ENCODE peak calls at places on chromosomes 2 and 18, in nine cellular contexts. Z is GM23248, E is lung, B is ovary, G is A673, W is Panc1, A is neural progenitor cell, V is spleen, K is H9. O is an unnamed sample. For H3K4me1, the result is how much of the 10 kb centered on the place peaks cover.

GRCh38 chr2:1446281-1446680 is 33.0 kb downstream of the TPO start:
- DNase-seq in G (no peak), K (no peak), Z (no peak), V (no peak), B (no peak), W (no peak), A (no peak), E (no peak), O (no peak)

GRCh38 chr18:56563568-56563967 is 74.8 kb downstream of the TXNL1 start:
- DNase-seq in A (peak), E (no peak), W (no peak), V (no peak), Z (no peak), B (no peak), K (peak), G (no peak), O (no peak)

GRCh38 chr2:96260404-96261260 is 5.2 kb downstream of the TMEM127 start:
- DNase-seq in Z (peak), A (peak), V (no peak), G (no peak), K (peak), W (peak), E (peak), B (peak), O (peak)

GRCh38 chr18:6683112-6683876 is 46.2 kb upstream of the ARHGAP28 start:
- DNase-seq in E (peak), G (no peak), A (no peak), Z (no peak), B (peak), K (peak), V (no peak), W (no peak), O (no peak)

GRCh38 chr2:181239400-181239799 is 217.8 kb upstream of the ITGA4 start:
- DNase-seq in K (no peak), V (no peak), B (no peak), Z (no peak), W (no peak), E (no peak), G (peak), A (peak), O (no peak)

GRCh38 chr2:157441072-157441454 is 2.8 kb downstream of the CYTIP start:
- DNase-seq in B (no peak), G (no peak), Z (no peak), A (no peak), W (no peak), K (no peak), V (no peak), E (no peak), O (no peak)

GRCh38 chr2:219876931-219877330 is 249.5 kb downstream of the SLC4A3 start:
- DNase-seq in E (no peak), V (no peak), W (no peak), Z (no peak), G (no peak), B (no peak), K (no peak), A (no peak), O (no peak)

GRCh38 chr18:57516068-57516467 is 70.4 kb downstream of the FECH start:
- DNase-seq in Z (no peak), B (no peak), V (no peak), K (no peak), W (no peak), A (no peak), G (no peak), E (no peak), O (no peak)

GRCh38 chr2:135212757-135213156 is 160.7 kb downstream of the RAB3GAP1 start:
- DNase-seq in A (peak), W (no peak), G (no peak), Z (no peak), B (no peak), E (no peak), V (no peak), K (peak), O (no peak)

GRCh38 chr18:35968278-35968880 is 4.1 kb upstream of the RMP24 start:
- DNase-seq in B (no peak), A (no peak), Z (no peak), E (no peak), W (no peak), G (no peak), V (no peak), K (no peak), O (no peak)

GRCh38 chr2:31213063-31213882 is 4.0 kb downstream of the CAPN14 start:
- DNase-seq in W (no peak), Z (no peak), V (no peak), G (no peak), E (no peak), K (no peak), A (no peak), B (no peak), O (no peak)

GRCh38 chr2:189533274-189534035 is 47.1 kb downstream of the SLC40A1 start:
- DNase-seq in Z (peak), W (no peak), K (no peak), G (no peak), E (no peak), B (no peak), A (no peak), V (no peak), O (no peak)

GRCh38 chr2:127196998-127197397 is 23.1 kb downstream of the CYP27C1 start:
- DNase-seq in A (peak), G (peak), W (no peak), E (no peak), B (no peak), V (no peak), K (no peak), Z (peak), O (no peak)

GRCh38 chr2:179541586-179541985 is 277.0 kb upstream of the SESTD1 start:
- DNase-seq in Z (no peak), K (no peak), A (no peak), B (no peak), W (no peak), V (no peak), G (no peak), E (no peak), O (no peak)

GRCh38 chr2:28583899-28584553 is 88.2 kb downstream of the PLB1 start:
- DNase-seq in V (no peak), E (peak), Z (peak), B (peak), A (no peak), G (peak), K (no peak), W (peak), O (peak)

GRCh38 chr18:46213295-46213694 is 109.1 kb downstream of the HAUS1 start:
- DNase-seq in A (no peak), E (no peak), B (no peak), V (no peak), K (no peak), Z (peak), W (no peak), G (peak), O (no peak)

GRCh38 chr2:18588049-18588448 is 1.3 kb downstream of the NT5C1B start:
- DNase-seq in B (no peak), A (no peak), V (no peak), Z (no peak), W (no peak), K (no peak), E (no peak), G (no peak), O (no peak)

GRCh38 chr18:42182728-42183700 is 228.0 kb downstream of the PIK3C3 start:
- DNase-seq in V (no peak), E (no peak), K (no peak), B (no peak), W (no peak), G (no peak), A (no peak), Z (peak), O (no peak)

GRCh38 chr18:60485207-60485606 is 112.6 kb upstream of the MC4R start:
- DNase-seq in A (no peak), B (no peak), W (no peak), K (no peak), V (no peak), E (no peak), Z (peak), G (no peak), O (no peak)

GRCh38 chr18:363327-364115 is 95.7 kb upstream of the THOC1 start:
- DNase-seq in Z (peak), E (no peak), K (no peak), B (no peak), G (peak), A (no peak), V (no peak), W (no peak), O (no peak)

GRCh38 chr2:215454519-215454918 is 18.7 kb upstream of the FN1 start:
- DNase-seq in V (no peak), B (no peak), W (peak), A (peak), Z (peak), E (no peak), G (peak), K (no peak), O (no peak)

GRCh38 chr2:207219716-207220414 is 54.1 kb upstream of the KLF7 start:
- DNase-seq in Z (peak), W (no peak), A (no peak), K (no peak), E (no peak), G (no peak), B (no peak), V (no peak), O (no peak)

GRCh38 chr2:121529439-121530209 is 1.1 kb upstream of the RNU4ATAC start:
- DNase-seq in W (no peak), B (no peak), G (peak), A (peak), V (no peak), Z (peak), E (peak), K (peak), O (peak)

GRCh38 chr2:215695876-215696275 is 260.0 kb upstream of the FN1 start:
- DNase-seq in W (no peak), K (no peak), E (no peak), A (no peak), V (no peak), Z (peak), G (no peak), B (no peak), O (no peak)

GRCh38 chr2:241925277-241925676 is 55.7 kb downstream of the RTP5 start:
- DNase-seq in Z (no peak), W (no peak), K (peak), V (peak), E (no peak), G (no peak), B (no peak), A (no peak), O (no peak)

GRCh38 chr2:74495440-74495839 is 4.0 kb downstream of the LBX2 start:
- DNase-seq in K (no peak), Z (no peak), E (no peak), W (no peak), V (no peak), A (no peak), G (no peak), B (no peak), O (no peak)

GRCh38 chr2:227657204-227657845 is 9.3 kb upstream of the SCYGR5 start:
- DNase-seq in V (no peak), G (no peak), K (no peak), Z (no peak), E (no peak), B (no peak), W (no peak), A (no peak), O (no peak)

GRCh38 chr18:5422626-5423025 is 121.2 kb downstream of the EPB41L3 start:
- DNase-seq in V (no peak), W (no peak), G (no peak), E (no peak), Z (no peak), B (no peak), K (no peak), A (no peak), O (no peak)

GRCh38 chr18:5420909-5421308 is 122.9 kb downstream of the EPB41L3 start:
- DNase-seq in E (no peak), K (no peak), G (no peak), V (no peak), W (no peak), B (no peak), Z (no peak), A (no peak), O (no peak)

GRCh38 chr18:5419601-5420000 is 124.1 kb upstream of the ZBTB14 start:
- DNase-seq in B (no peak), V (no peak), A (no peak), Z (no peak), E (no peak), W (no peak), G (no peak), K (no peak), O (no peak)

GRCh38 chr18:5424903-5425302 is 118.9 kb downstream of the EPB41L3 start:
- DNase-seq in W (no peak), B (no peak), Z (peak), V (no peak), A (peak), G (peak), K (no peak), E (no peak), O (no peak)

GRCh38 chr18:5421981-5422380 is 121.8 kb downstream of the EPB41L3 start:
- DNase-seq in G (no peak), V (no peak), A (no peak), B (no peak), W (no peak), E (no peak), Z (no peak), K (no peak), O (no peak)
- H3K4me1 ChIP-seq in G (under half), V (under half), A (under half), B (under half), W (under half), E (under half), Z (under half), K (under half), O (under half)

GRCh38 chr18:27860011-27860410 is 316.9 kb downstream of the CDH2 start:
- DNase-seq in G (no peak), K (no peak), V (no peak), W (no peak), A (no peak), E (no peak), Z (no peak), B (no peak), O (no peak)
- H3K4me1 ChIP-seq in G (under half), K (under half), V (under half), W (under half), A (under half), E (under half), Z (under half), B (under half), O (under half)

GRCh38 chr2:36369163-36369562 is 13.6 kb downstream of the CRIM1 start:
- DNase-seq in Z (no peak), E (no peak), W (no peak), A (no peak), B (no peak), G (no peak), K (no peak), V (no peak), O (no peak)

GRCh38 chr2:36367497-36368353 is 12.1 kb downstream of the CRIM1 start:
- DNase-seq in E (no peak), B (no peak), V (no peak), W (no peak), G (peak), A (peak), Z (peak), K (no peak), O (no peak)

GRCh38 chr2:36368438-36368837 is 12.9 kb downstream of the CRIM1 start:
- DNase-seq in G (no peak), W (no peak), B (no peak), A (no peak), V (no peak), Z (no peak), K (no peak), E (no peak), O (no peak)

GRCh38 chr2:36369711-36370110 is 14.1 kb downstream of the CRIM1 start:
- DNase-seq in W (no peak), A (no peak), V (no peak), B (no peak), Z (no peak), G (no peak), E (no peak), K (no peak), O (no peak)

DNA sequence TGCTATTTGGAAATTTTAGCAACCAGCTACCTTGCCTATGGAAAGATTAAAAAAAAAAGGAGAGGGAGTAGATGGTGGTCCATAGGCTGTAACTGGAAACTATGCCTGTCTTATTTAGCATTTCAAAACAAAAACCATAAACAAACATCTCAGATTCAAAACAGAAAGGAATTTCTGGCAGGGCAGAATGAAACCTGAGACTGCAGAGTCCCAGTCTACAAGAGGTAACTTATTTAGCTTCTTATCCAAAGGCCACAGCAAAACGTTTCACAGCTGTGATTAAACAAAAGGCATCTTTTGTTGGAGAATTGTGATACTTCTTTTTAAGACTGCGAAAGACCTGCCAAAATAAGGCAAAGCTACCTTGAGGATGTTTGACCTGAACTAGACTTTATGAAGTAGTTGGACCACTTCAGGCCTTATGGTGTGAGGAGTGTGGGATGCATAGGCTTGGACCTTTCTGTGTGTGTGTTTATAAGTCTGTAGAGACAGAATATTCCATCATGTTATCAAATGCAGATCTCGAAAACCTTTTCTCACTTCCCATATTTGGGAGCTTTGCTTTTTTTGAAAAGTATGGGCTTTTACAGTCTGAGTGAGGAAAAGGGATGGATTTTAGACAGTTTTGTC is 11.0 kb downstream of the CRIM1 start:
- DNase-seq in G (no peak), B (no peak), V (no peak), Z (no peak), K (no peak), E (no peak), W (no peak), A (no peak), O (no peak)
- H3K4me1 ChIP-seq in G (half or more), B (under half), V (under half), Z (half or more), K (under half), E (half or more), W (half or more), A (half or more), O (under half)

GRCh38 chr2:10668402-10669012 is 21.3 kb downstream of the NOL10 start:
- DNase-seq in W (peak), V (no peak), K (no peak), Z (peak), E (no peak), B (no peak), A (peak), G (peak), O (peak)
- H3K4me1 ChIP-seq in W (under half), V (under half), K (under half), Z (under half), E (under half), B (under half), A (under half), G (under half), O (under half)

GRCh38 chr18:48947583-48947982 is 3.2 kb downstream of the SMAD7 start:
- DNase-seq in A (no peak), B (no peak), W (no peak), Z (peak), K (peak), V (no peak), G (peak), E (no peak), O (no peak)

GRCh38 chr18:48950536-48951447 is at the start of gene SMAD7:
- DNase-seq in Z (peak), A (no peak), B (peak), K (peak), W (no peak), V (no peak), G (peak), E (no peak), O (no peak)

GRCh38 chr18:48948112-48949050 is 2.4 kb downstream of the SMAD7 start:
- DNase-seq in G (peak), A (peak), Z (peak), K (peak), V (peak), B (peak), E (no peak), W (no peak), O (peak)

GRCh38 chr18:48949606-48950535 is 894 bp downstream of the SMAD7 start:
- DNase-seq in W (no peak), V (peak), B (peak), E (peak), G (peak), K (peak), A (peak), Z (peak), O (peak)

GRCh38 chr18:48949051-48949605 is 1.6 kb downstream of the SMAD7 start:
- DNase-seq in K (no peak), E (no peak), Z (peak), V (peak), B (peak), A (peak), W (no peak), G (peak), O (peak)
- H3K4me1 ChIP-seq in K (under half), E (under half), Z (under half), V (under half), B (under half), A (under half), W (under half), G (under half), O (under half)

GRCh38 chr2:23912054-23912453 is 14.9 kb downstream of the ATAD2B start:
- DNase-seq in B (no peak), G (no peak), A (no peak), Z (peak), K (no peak), W (no peak), E (no peak), V (no peak), O (no peak)

GRCh38 chr2:23918837-23919489 is 8.0 kb downstream of the ATAD2B start:
- DNase-seq in G (no peak), Z (peak), V (peak), A (no peak), B (no peak), W (no peak), E (no peak), K (no peak), O (no peak)

GRCh38 chr2:23916727-23917458 is 10.0 kb downstream of the ATAD2B start:
- DNase-seq in E (no peak), G (no peak), W (no peak), B (no peak), V (no peak), Z (no peak), K (no peak), A (no peak), O (no peak)

DNA sequence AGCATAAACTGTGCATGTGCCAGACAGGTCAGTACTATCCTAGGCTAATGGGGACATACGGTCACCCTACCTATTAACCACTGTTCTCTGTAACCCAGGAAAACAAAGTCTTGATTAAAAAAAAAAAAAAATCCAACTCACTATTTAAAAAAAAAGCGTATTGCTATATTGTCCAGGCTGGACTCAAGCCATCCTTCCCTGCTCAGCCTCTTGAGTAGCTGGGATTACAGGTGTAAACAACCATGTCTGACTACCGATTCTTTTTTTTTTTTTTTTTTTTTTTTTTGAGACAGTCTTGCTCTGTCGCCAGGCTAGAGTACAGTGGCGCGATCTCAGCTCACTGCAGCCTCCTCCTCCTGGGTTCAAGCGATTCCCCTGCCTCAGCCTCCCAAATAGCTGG is 11.6 kb downstream of the ATAD2B start:
- DNase-seq in B (no peak), K (no peak), V (no peak), A (no peak), G (no peak), Z (no peak), E (no peak), W (no peak), O (no peak)
- H3K4me1 ChIP-seq in B (under half), K (under half), V (under half), A (under half), G (under half), Z (under half), E (under half), W (under half), O (under half)

GRCh38 chr2:198994678-198995077 is 463.1 kb downstream of the SATB2 start:
- DNase-seq in B (no peak), A (no peak), E (no peak), G (no peak), Z (no peak), W (no peak), V (no peak), K (no peak), O (no peak)

DNA sequence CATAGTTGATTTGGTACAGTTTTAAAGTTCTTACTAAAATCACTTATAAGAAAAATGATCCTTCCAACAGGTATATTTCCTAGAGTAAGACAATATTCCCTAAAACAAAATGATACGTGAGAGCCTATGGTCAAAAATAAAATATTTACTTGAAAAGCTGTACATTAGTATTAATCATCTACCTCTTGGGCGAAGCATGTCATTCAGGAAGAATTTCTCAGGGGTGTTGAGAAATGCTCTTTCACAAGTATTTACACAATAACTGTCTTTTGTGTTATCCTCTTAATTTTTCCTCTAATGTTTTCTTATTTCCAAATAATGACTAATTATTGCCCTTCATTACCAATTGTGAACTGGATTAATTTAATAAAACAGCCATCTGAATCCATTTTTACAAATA is 466.3 kb downstream of the SATB2 start:
- DNase-seq in W (no peak), B (no peak), V (no peak), A (no peak), K (no peak), Z (no peak), G (no peak), E (no peak), O (no peak)
- H3K4me1 ChIP-seq in W (under half), B (under half), V (under half), A (under half), K (under half), Z (under half), G (under half), E (under half), O (under half)